ENCODE peak calls at places on chromosomes 4 and X, in nine cellular contexts. I is MCF 10A; Y is hippocampal formation; G is CD4-positive, alpha-beta T cell; B is memory B cell; H is CD8-positive, alpha-beta T cell; P is progenitor cell of endocrine pancreas; V is H7; N is activated CD8-positive, alpha-beta memory T cell treated with anti-CD3 and anti-CD28 coated beads for 48 hours. S is an unnamed sample.

GRCh38 chrX:45070116-45071007 is 130.3 kb downstream of the DIPK2B start:
- DNase-seq in I (peak; percentile 68), H (no peak), Y (peak; percentile 58), N (no peak), V (peak; percentile 3), B (peak; percentile 9), P (no peak), G (no peak), S (no peak)

GRCh38 chrX:154534526-154535322 is 11.9 kb downstream of the G6PD start:
- DNase-seq in P (peak; percentile 81), Y (peak; percentile 74), I (peak; percentile 86), N (peak; percentile 78), G (peak; percentile 90), V (peak; percentile 95), B (peak; percentile 84), H (peak; percentile 97), S (peak; percentile 95)

GRCh38 chr4:124191329-124191728 is 521.2 kb downstream of the ANKRD50 start:
- DNase-seq in P (no peak), G (no peak), B (no peak), V (no peak), H (no peak), N (no peak), I (peak; percentile 20), Y (no peak), S (no peak)

GRCh38 chr4:58166496-58166895 is 1056.3 kb upstream of the IGFBP7 start:
- DNase-seq in B (no peak), Y (no peak), V (no peak), G (no peak), I (no peak), N (no peak), H (no peak), P (no peak), S (no peak)

GRCh38 chr4:170014359-170015008 is 11.7 kb downstream of the MFAP3L start:
- DNase-seq in I (peak; percentile 4), H (no peak), V (no peak), G (no peak), B (no peak), P (no peak), Y (no peak), N (no peak), S (no peak)

GRCh38 chrX:149510386-149510785 is 5.3 kb upstream of the IDS start:
- DNase-seq in G (no peak), I (no peak), H (no peak), V (no peak), Y (no peak), N (no peak), P (no peak), B (no peak), S (no peak)

GRCh38 chrX:126655061-126655460 is 102.4 kb upstream of the DCAF12L1 start:
- DNase-seq in B (no peak), I (peak; percentile 57), G (no peak), N (no peak), P (no peak), V (no peak), Y (no peak), H (no peak), S (no peak)

GRCh38 chr4:112109455-112110425 is 35.5 kb upstream of the FAM241A start:
- DNase-seq in G (no peak), H (no peak), P (no peak), B (no peak), N (no peak), Y (no peak), V (no peak), I (peak; percentile 78), S (no peak)

GRCh38 chr4:92304636-92305035 is 870 bp downstream of the GRID2 start:
- DNase-seq in Y (no peak), G (no peak), I (no peak), V (peak; percentile 45), P (no peak), H (no peak), N (no peak), B (no peak), S (no peak)